ENCODE peak calls at places on chromosomes 7 and 10, in nine cellular contexts. M is lower lobe of right lung, R is kidney, F is AG04450, A is hepatocyte, V is heart right ventricle, I is astrocyte, W is lung, B is ovary. U is an unnamed sample.

GRCh38 chr10:79445217-79445707 is at the start of gene ZCCHC24:
- DNase-seq in A (no peak), I (no peak), F (no peak), V (no peak), M (peak; percentile 77), R (peak; percentile 90), W (peak; percentile 65), B (peak; percentile 60), U (peak; percentile 56)

GRCh38 chr7:4682621-4683042 is 537 bp downstream of the FOXK1 start:
- DNase-seq in A (peak; percentile 72), B (peak; percentile 42), V (peak; percentile 36), F (no peak), R (peak; percentile 88), I (peak; percentile 41), W (peak; percentile 58), M (peak; percentile 82), U (peak; percentile 46)

GRCh38 chr10:72164617-72165016 is 51.2 kb upstream of the ANAPC16 start:
- DNase-seq in V (no peak), A (no peak), B (no peak), W (no peak), M (no peak), F (no peak), R (no peak), I (peak; percentile 37), U (no peak)

GRCh38 chr10:119205926-119206602 is 1.3 kb upstream of the GRK5 start:
- DNase-seq in M (peak; percentile 81), A (peak; percentile 41), V (peak; percentile 86), R (peak; percentile 91), W (peak; percentile 60), B (no peak), I (no peak), F (no peak), U (peak; percentile 74)

GRCh38 chr7:45683556-45684148 is 109.5 kb downstream of the ADCY1 start:
- DNase-seq in I (no peak), R (no peak), M (no peak), F (no peak), A (no peak), B (no peak), V (no peak), W (peak; percentile 26), U (no peak)

GRCh38 chr10:14016011-14016536 is 314.6 kb downstream of the FRMD4A start:
- DNase-seq in R (no peak), F (no peak), V (peak; percentile 83), W (peak; percentile 39), M (peak; percentile 57), B (no peak), I (no peak), A (no peak), U (peak; percentile 41)

GRCh38 chr7:76122516-76123239 is 74.8 kb downstream of the MDH2 start:
- DNase-seq in I (no peak), B (no peak), A (no peak), F (no peak), R (no peak), W (no peak), V (no peak), M (no peak), U (no peak)

GRCh38 chr7:70392870-70393269 is 739.1 kb upstream of the GALNT17 start:
- DNase-seq in B (no peak), W (no peak), F (no peak), R (no peak), A (no peak), M (no peak), V (no peak), I (no peak), U (no peak)

GRCh38 chr10:85864866-85865526 is 501.6 kb downstream of the GRID1 start:
- DNase-seq in B (no peak), I (no peak), V (no peak), W (no peak), M (no peak), F (no peak), A (peak; percentile 30), R (no peak), U (no peak)

GRCh38 chr10:60453031-60453430 is 63.4 kb upstream of the ANK3 start:
- DNase-seq in V (no peak), R (no peak), B (no peak), I (no peak), W (no peak), F (no peak), A (no peak), M (no peak), U (no peak)

GRCh38 chr10:63071145-63071544 is 62.0 kb upstream of the NRBF2 start:
- DNase-seq in R (no peak), A (no peak), W (peak; percentile 57), I (no peak), F (no peak), V (no peak), B (no peak), M (peak; percentile 61), U (no peak)

GRCh38 chr7:44081266-44081748 is 1.0 kb downstream of the POLM start:
- DNase-seq in R (peak; percentile 28), A (no peak), B (no peak), F (no peak), I (no peak), M (peak; percentile 46), W (no peak), V (no peak), U (no peak)

GRCh38 chr10:98312349-98312748 is 44.4 kb upstream of the LOXL4 start:
- DNase-seq in I (peak; percentile 20), V (no peak), F (no peak), M (no peak), W (no peak), A (no peak), B (no peak), R (no peak), U (no peak)

GRCh38 chr7:95599069-95599468 is 2.8 kb upstream of the PDK4 start:
- DNase-seq in B (no peak), M (no peak), W (no peak), V (no peak), A (no peak), I (no peak), R (no peak), F (no peak), U (no peak)

GRCh38 chr7:96962221-96962620 is 43.1 kb upstream of the DLX6 start:
- DNase-seq in F (no peak), A (no peak), R (no peak), I (peak; percentile 14), M (no peak), V (no peak), W (no peak), B (no peak), U (no peak)

GRCh38 chr10:123147635-123148413 is at the start of gene HMX2:
- DNase-seq in A (no peak), F (no peak), M (no peak), I (no peak), B (no peak), V (no peak), W (no peak), R (peak; percentile 67), U (no peak)
- TF ChIP-seq CTCF in A (no peak), F (no peak), M (no peak), I (no peak), B (no peak), V (no peak), W (no peak), R (no peak), U (no peak)

DNA sequence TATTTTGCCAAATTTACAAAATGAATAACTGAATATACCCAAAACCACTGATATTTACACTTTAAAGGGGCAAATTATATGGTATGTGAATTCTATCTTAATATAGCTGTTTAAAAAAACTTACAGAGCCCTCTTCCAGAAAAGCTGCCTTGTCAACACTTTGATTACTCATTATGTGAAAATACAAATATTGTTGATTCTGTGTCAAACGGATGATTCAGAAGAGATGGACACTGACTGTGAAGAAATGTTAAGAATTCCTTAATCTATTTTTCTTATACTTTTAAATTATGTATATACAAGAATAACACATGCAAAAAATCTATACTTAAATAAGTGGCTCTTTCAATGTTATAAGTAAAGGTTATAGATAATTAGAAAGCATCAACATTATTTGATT is 41.5 kb downstream of the SMURF1 start:
- DNase-seq in M (no peak), F (no peak), W (no peak), I (no peak), B (no peak), V (no peak), A (no peak), R (no peak), U (no peak)
- H3K9me3 ChIP-seq in M (peaks cover 8% of the 10 kb centered on the region), F (peaks cover 4% of the 10 kb centered on the region), W (no peaks in the 10 kb centered on the region), I (no peaks in the 10 kb centered on the region), B (no peaks in the 10 kb centered on the region), V (peaks cover 21% of the 10 kb centered on the region), A (peaks cover 6% of the 10 kb centered on the region), R (no peaks in the 10 kb centered on the region), U (no peaks in the 10 kb centered on the region)

DNA sequence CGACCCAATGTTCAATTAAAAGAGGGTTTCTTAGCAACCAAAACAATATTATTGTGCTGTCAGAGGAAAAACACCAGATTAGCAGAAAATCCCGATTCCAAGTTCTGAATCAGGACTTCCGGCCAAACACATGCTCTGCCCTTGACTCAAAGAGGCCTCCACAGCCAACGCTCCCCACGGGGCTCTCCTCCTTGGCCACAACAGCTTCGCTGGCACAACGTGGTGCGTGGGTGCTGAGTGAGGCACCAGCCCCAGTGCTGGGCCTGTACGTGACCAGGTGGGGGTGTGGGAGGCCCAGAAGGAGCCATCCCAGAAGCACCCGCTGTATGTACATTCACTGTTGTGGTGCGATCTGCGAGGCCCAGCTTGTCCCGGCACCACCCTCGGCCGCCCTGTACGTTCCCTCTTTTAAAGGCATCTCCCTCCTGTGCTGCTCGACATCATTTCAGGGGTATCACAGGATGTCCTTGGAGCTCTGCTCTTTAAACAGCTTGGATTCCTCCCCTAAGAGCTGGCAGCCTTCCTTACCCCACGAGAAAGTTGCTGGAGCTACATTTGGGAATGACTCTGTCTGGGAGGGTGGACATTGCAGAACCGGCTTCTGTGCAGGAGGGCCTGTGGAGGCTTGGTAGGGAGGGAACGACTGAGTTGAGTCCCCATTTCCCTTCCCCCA is 736.2 kb downstream of the PARD3 start:
- DNase-seq in W (peak; percentile 38), I (peak; percentile 51), A (no peak), R (peak; percentile 80), V (peak; percentile 73), M (no peak), B (peak; percentile 84), F (no peak), U (no peak)
- H3K27ac ChIP-seq in W (no peak overlapping the region), I (peak overlapping the region; percentile 7), A (no peak overlapping the region), R (peak overlapping the region; percentile 25), V (no peak overlapping the region), M (peak overlapping the region; percentile 71), B (peak overlapping the region; percentile 20), F (no peak overlapping the region), U (no peak overlapping the region)

DNA sequence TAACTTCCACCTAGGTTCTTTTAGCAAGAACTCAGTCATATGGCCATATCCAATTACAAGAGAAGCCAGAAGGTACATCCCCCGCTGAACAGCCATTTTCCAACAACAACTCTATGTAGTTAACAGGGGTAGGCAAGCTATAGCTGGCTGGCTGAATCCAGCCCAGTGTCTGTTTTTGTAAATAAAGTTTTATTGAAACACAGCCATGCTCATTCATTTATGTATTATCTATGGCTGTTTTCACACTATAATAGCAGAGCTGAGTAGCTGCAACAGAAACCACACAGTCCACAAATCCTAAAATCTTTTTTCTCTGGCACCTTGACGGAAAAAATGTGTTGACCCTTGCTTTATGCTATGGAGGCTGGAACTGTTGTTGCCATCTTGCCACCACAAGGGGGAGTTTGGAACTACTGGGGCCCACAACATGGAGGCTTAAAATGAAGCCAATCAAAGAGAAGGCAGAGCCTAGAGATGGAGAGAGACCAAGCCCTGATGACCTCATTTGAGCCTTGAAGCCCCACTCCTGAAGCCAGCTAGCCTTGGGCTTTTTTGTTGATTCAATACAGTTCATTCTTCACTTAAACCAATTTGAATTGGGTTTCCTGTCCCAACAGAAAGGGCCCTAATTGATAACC is 33.3 kb upstream of the XPNPEP1 start:
- DNase-seq in I (no peak), W (no peak), F (no peak), B (no peak), V (no peak), R (no peak), A (peak; percentile 39), M (no peak), U (no peak)
- TF ChIP-seq CTCF in I (peak; percentile 65), W (peak; percentile 11), F (peak; percentile 61), B (no peak), V (peak; percentile 45), R (peak; percentile 52), A (peak; percentile 45), M (peak; percentile 51), U (peak; percentile 49)

GRCh38 chr7:7169296-7169695 is 13.0 kb upstream of the C1GALT1 start:
- DNase-seq in W (no peak), R (no peak), V (no peak), B (no peak), M (no peak), A (no peak), I (no peak), F (no peak), U (no peak)
- H3K9me3 ChIP-seq in W (no peaks in the 10 kb centered on the region), R (peaks cover 6% of the 10 kb centered on the region), V (peaks cover 26% of the 10 kb centered on the region), B (no peaks in the 10 kb centered on the region), M (no peaks in the 10 kb centered on the region), A (no peaks in the 10 kb centered on the region), I (no peaks in the 10 kb centered on the region), F (no peaks in the 10 kb centered on the region), U (no peaks in the 10 kb centered on the region)